ENCODE peak calls at places on chromosomes 2 and 18, in six cellular contexts. E, B, I, Q, R and H are unnamed samples.

GRCh38 chr2:28717339-28717758 is 34.3 kb upstream of the PPP1CB start:
- DNase-seq in Q (no peak), B (no peak), E (no peak), I (peak; percentile 23), R (no peak), H (no peak)

GRCh38 chr2:174775586-174775985 is 11.3 kb upstream of the CHRNA1 start:
- DNase-seq in E (no peak), Q (no peak), B (no peak), R (no peak), I (no peak), H (no peak)

GRCh38 chr18:47397671-47398319 is 146.3 kb upstream of the SKOR2 start:
- DNase-seq in I (peak; percentile 10), E (no peak), Q (peak; percentile 44), R (peak; percentile 84), B (no peak), H (no peak)

GRCh38 chr2:156182132-156182531 is 150.4 kb downstream of the NR4A2 start:
- DNase-seq in R (no peak), E (no peak), B (no peak), Q (no peak), I (peak; percentile 20), H (no peak)

GRCh38 chr18:29034113-29034856 is 857.4 kb upstream of the CDH2 start:
- DNase-seq in Q (no peak), E (no peak), I (no peak), B (no peak), R (no peak), H (no peak)

GRCh38 chr2:173874003-173874898 is 90.9 kb downstream of the SP3 start:
- DNase-seq in B (no peak), Q (no peak), R (no peak), I (no peak), E (no peak), H (no peak)

GRCh38 chr18:37987901-37988300 is 422.3 kb upstream of the CELF4 start:
- DNase-seq in I (no peak), E (no peak), R (no peak), Q (no peak), B (no peak), H (no peak)

GRCh38 chr18:44039826-44040225 is 640.9 kb upstream of the SETBP1 start:
- DNase-seq in R (no peak), B (no peak), Q (no peak), I (no peak), E (no peak), H (no peak)

GRCh38 chr2:43127208-43127940 is 99.0 kb downstream of the ZFP36L2 start:
- DNase-seq in E (peak; percentile 78), R (peak; percentile 99), Q (peak; percentile 77), I (peak; percentile 68), B (no peak), H (peak; percentile 87)

GRCh38 chr2:222972420-222972819 is 79.6 kb upstream of the KCNE4 start:
- DNase-seq in B (no peak), R (no peak), I (no peak), E (no peak), Q (no peak), H (no peak)

GRCh38 chr2:65579506-65580235 is 147.3 kb upstream of the SPRED2 start:
- DNase-seq in B (no peak), R (no peak), I (no peak), E (no peak), Q (no peak), H (no peak)

GRCh38 chr2:66833036-66833435 is 398.1 kb downstream of the MEIS1 start:
- DNase-seq in R (no peak), B (no peak), Q (no peak), I (no peak), E (no peak), H (no peak)

GRCh38 chr2:231696004-231696367 is 12.3 kb upstream of the PTMA start:
- DNase-seq in R (no peak), Q (no peak), E (no peak), B (no peak), I (no peak), H (no peak)

GRCh38 chr2:44895061-44895460 is 46.4 kb upstream of the SIX3 start:
- DNase-seq in E (no peak), R (no peak), I (no peak), Q (no peak), B (no peak), H (no peak)

GRCh38 chr18:23283933-23284430 is 148.7 kb downstream of the CABLES1 start:
- DNase-seq in I (peak; percentile 65), E (no peak), R (peak; percentile 57), B (peak; percentile 86), Q (no peak), H (no peak)

GRCh38 chr2:42084231-42084671 is 36.4 kb downstream of the PKDCC start:
- DNase-seq in R (no peak), B (no peak), E (no peak), I (no peak), Q (no peak), H (no peak)

GRCh38 chr2:15284601-15285000 is 276.5 kb downstream of the NBAS start:
- DNase-seq in I (no peak), Q (no peak), R (no peak), E (no peak), B (no peak), H (no peak)

GRCh38 chr2:9071032-9071431 is 67.5 kb upstream of the MBOAT2 start:
- DNase-seq in E (no peak), R (no peak), I (peak; percentile 42), Q (peak; percentile 55), B (no peak), H (no peak)

GRCh38 chr2:189142893-189143759 is 36.4 kb downstream of the COL5A2 start:
- DNase-seq in Q (peak; percentile 39), R (peak; percentile 63), B (peak; percentile 16), E (peak; percentile 18), I (peak; percentile 76), H (peak; percentile 1)

GRCh38 chr2:179554639-179555038 is 290.0 kb upstream of the SESTD1 start:
- DNase-seq in I (no peak), Q (no peak), B (no peak), E (no peak), R (no peak), H (no peak)

GRCh38 chr2:179558010-179558911 is 293.6 kb upstream of the SESTD1 start:
- DNase-seq in I (peak; percentile 85), R (no peak), B (no peak), E (no peak), Q (no peak), H (no peak)

GRCh38 chr2:179559108-179559806 is 294.6 kb upstream of the SESTD1 start:
- DNase-seq in Q (no peak), E (no peak), B (no peak), I (no peak), R (no peak), H (no peak)

GRCh38 chr2:179555681-179556283 is 291.1 kb upstream of the SESTD1 start:
- DNase-seq in I (no peak), Q (no peak), E (no peak), R (no peak), B (no peak), H (no peak)

GRCh38 chr2:179556425-179556824 is 291.8 kb upstream of the SESTD1 start:
- DNase-seq in I (no peak), Q (no peak), E (no peak), B (no peak), R (no peak), H (no peak)
- TF ChIP-seq POLR2AphosphoS5 in I (no peak), Q (no peak), E (no peak), B (no peak), R (no peak), H (no peak)

DNA sequence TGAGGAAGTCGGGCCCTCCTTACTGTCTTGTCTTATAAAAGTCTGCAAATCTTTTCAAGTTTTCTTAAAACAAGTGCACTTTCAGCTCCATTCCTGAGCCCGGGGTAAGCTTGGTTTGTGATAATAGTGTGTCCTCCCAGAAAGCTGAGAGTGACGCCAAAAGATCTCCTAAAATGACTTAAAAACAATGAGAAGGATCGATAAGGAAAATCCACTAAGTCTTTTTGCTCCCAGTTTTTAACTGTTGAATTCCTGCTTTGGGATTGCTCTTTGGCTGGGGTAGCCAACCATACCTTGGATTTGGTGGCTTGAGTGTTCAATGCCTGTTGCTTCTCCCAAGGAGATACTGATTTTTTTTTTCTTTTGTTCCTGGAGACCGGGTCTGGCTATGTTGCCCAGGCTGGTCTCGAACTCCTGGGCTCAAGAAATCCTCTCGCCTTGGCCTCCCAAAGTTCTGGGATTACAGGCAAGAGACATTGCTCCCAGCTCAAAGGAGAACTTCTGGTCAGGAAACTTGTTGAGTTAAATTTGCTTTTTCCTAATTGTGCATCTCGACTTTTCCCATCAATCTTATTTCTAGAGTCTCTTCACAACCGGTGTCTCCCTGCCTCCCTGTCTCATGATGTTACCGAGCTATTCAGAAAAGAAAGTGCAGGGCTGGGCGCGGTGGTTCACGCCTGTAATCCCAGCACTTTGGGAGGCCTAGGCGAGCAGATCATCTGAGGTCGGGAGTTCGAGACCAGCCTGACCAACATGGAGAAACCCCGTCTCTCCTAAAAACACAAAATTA is 3.0 kb downstream of the TGIF1 start:
- DNase-seq in R (peak; percentile 44), E (no peak), Q (no peak), I (no peak), B (no peak), H (no peak)
- TF ChIP-seq TAF1 in R (no peak), E (no peak), Q (peak; percentile 13), I (no peak), B (no peak), H (no peak)

GRCh38 chr2:219176818-219177593 is at the start of gene CNPPD1:
- DNase-seq in E (peak; percentile 89), R (peak; percentile 84), Q (peak; percentile 85), I (peak; percentile 82), B (no peak), H (peak; percentile 87)
- TF ChIP-seq POLR2A in E (peak; percentile 85), R (no peak), Q (peak; percentile 76), I (peak; percentile 58), B (peak; percentile 95), H (peak; percentile 83)

GRCh38 chr2:165609672-165610071 is 140.2 kb downstream of the CSRNP3 start:
- DNase-seq in E (no peak), R (no peak), I (no peak), Q (no peak), B (no peak), H (no peak)

GRCh38 chr2:165610591-165611029 is 141.1 kb downstream of the CSRNP3 start:
- DNase-seq in Q (no peak), E (no peak), I (no peak), B (no peak), R (no peak), H (no peak)
- TF ChIP-seq POLR2AphosphoS5 in Q (no peak), E (no peak), I (no peak), B (no peak), R (no peak), H (no peak)